ENCODE peak calls at places on chromosomes 2 and 18, in ten cellular contexts. P is DMS153; X is NCI-H146; H is naive thymus-derived CD8-positive, alpha-beta T cell; E is GM20000; S is naive B cell; R is posterior cingulate gyrus; N is HTR-8/SVneo; D is retina; F is nephron progenitor cell. J is an unnamed sample.

GRCh38 chr2:171081649-171082111 is 79.0 kb downstream of the TLK1 start:
- DNase-seq in F (no peak), R (no peak), P (no peak), D (no peak), E (no peak), S (no peak), N (no peak), H (peak; percentile 32), X (no peak), J (no peak)

GRCh38 chr2:24382363-24383021 is 22.2 kb upstream of the ITSN2 start:
- DNase-seq in D (peak; percentile 67), N (peak; percentile 72), H (peak; percentile 47), S (peak; percentile 66), E (peak; percentile 72), P (peak; percentile 58), F (peak; percentile 63), R (no peak), X (peak; percentile 74), J (peak; percentile 92)

GRCh38 chr18:57997820-57998219 is 46.2 kb upstream of the NEDD4L start:
- DNase-seq in X (no peak), F (no peak), H (no peak), N (no peak), D (peak; percentile 21), R (no peak), E (no peak), P (no peak), S (no peak), J (peak; percentile 56)

GRCh38 chr18:12408247-12408869 is 629 bp downstream of the PRELID3A start:
- DNase-seq in X (peak; percentile 58), N (no peak), S (no peak), H (no peak), R (no peak), E (no peak), D (peak; percentile 69), P (no peak), F (no peak), J (peak; percentile 61)

GRCh38 chr2:10548626-10549025 is 100.5 kb upstream of the ODC1 start:
- DNase-seq in D (peak; percentile 70), N (no peak), S (no peak), E (no peak), R (no peak), F (peak; percentile 23), P (no peak), X (no peak), H (no peak), J (no peak)

GRCh38 chr2:149307014-149307413 is 23.4 kb upstream of the LYPD6 start:
- DNase-seq in R (no peak), X (no peak), S (no peak), D (peak; percentile 53), N (no peak), E (no peak), H (no peak), P (no peak), F (no peak), J (no peak)

GRCh38 chr2:97752342-97753334 is 39.3 kb downstream of the ZAP70 start:
- DNase-seq in R (no peak), X (no peak), S (no peak), H (no peak), F (no peak), P (no peak), E (no peak), D (no peak), N (no peak), J (no peak)

GRCh38 chr18:9115984-9116383 is 13.5 kb downstream of the NDUFV2 start:
- DNase-seq in H (no peak), X (no peak), F (no peak), P (no peak), R (no peak), E (no peak), N (no peak), D (no peak), S (no peak), J (no peak)

GRCh38 chr2:37318401-37318800 is 6.2 kb downstream of the PRKD3 start:
- DNase-seq in P (no peak), F (no peak), S (no peak), H (no peak), N (no peak), D (no peak), R (no peak), X (no peak), E (peak; percentile 44), J (no peak)

GRCh38 chr2:20538308-20539132 is 91.6 kb downstream of the RHOB start:
- DNase-seq in S (no peak), R (no peak), D (no peak), P (no peak), N (no peak), X (no peak), H (no peak), E (no peak), F (no peak), J (peak; percentile 65)

GRCh38 chr2:66569321-66569851 is 134.5 kb downstream of the MEIS1 start:
- DNase-seq in R (no peak), D (peak; percentile 83), N (no peak), X (peak; percentile 15), F (peak; percentile 72), S (no peak), P (peak; percentile 27), H (no peak), E (no peak), J (peak; percentile 99)

GRCh38 chr18:48538531-48539405 is at the start of gene CTIF:
- DNase-seq in N (peak; percentile 88), F (peak; percentile 94), P (peak; percentile 91), X (peak; percentile 100), H (peak; percentile 31), E (peak; percentile 93), R (peak; percentile 97), S (peak; percentile 37), D (peak; percentile 96), J (peak; percentile 64)

GRCh38 chr2:240885980-240886565 is 9.9 kb downstream of the MAB21L4 start:
- DNase-seq in H (no peak), D (no peak), P (no peak), R (no peak), X (no peak), S (no peak), F (no peak), N (no peak), E (no peak), J (no peak)

GRCh38 chr2:85369500-85369899 is 14.9 kb downstream of the ELMOD3 start:
- DNase-seq in E (no peak), N (no peak), X (no peak), H (no peak), P (no peak), R (no peak), D (no peak), F (no peak), S (no peak), J (no peak)

J was measured in Karpas-422.